ENCODE peak calls at places on chromosomes 11 and 22, in eight cellular contexts. One of them, this sample, is unnamed. For H3K4me1 and H3K9me3, the result is how much of the 10 kb centered on the place peaks cover.

GRCh38 chr11:87265132-87265531 is 227.4 kb downstream of the TMEM135 start:
- DNase-seq in K562: no peak
- DNase-seq in right lobe of liver: no peak
- DNase-seq in IMR-90: peak
- DNase-seq in stomach: no peak
- DNase-seq in HCT116: no peak
- DNase-seq in esophagus squamous epithelium: no peak
- DNase-seq in A549: no peak
- DNase-seq in this sample: no peak

GRCh38 chr11:17734986-17735822 is 623 bp downstream of the KCNC1 start:
- DNase-seq in esophagus squamous epithelium: no peak
- DNase-seq in K562: peak
- DNase-seq in HCT116: no peak
- DNase-seq in A549: peak
- DNase-seq in right lobe of liver: peak
- DNase-seq in IMR-90: peak
- DNase-seq in stomach: peak
- DNase-seq in this sample: no peak

GRCh38 chr11:119573858-119574257 is 150.9 kb upstream of the THY1 start:
- DNase-seq in HCT116: no peak
- DNase-seq in esophagus squamous epithelium: no peak
- DNase-seq in A549: no peak
- DNase-seq in right lobe of liver: no peak
- DNase-seq in IMR-90: no peak
- DNase-seq in stomach: no peak
- DNase-seq in K562: no peak
- DNase-seq in this sample: no peak

GRCh38 chr11:88307749-88308425 is 29.6 kb downstream of the CTSC start:
- DNase-seq in esophagus squamous epithelium: no peak
- DNase-seq in HCT116: no peak
- DNase-seq in A549: no peak
- DNase-seq in K562: no peak
- DNase-seq in IMR-90: no peak
- DNase-seq in right lobe of liver: no peak
- DNase-seq in stomach: no peak
- DNase-seq in this sample: no peak

GRCh38 chr11:64321026-64321425 is 3.1 kb downstream of the PRDX5 start:
- DNase-seq in K562: no peak
- DNase-seq in esophagus squamous epithelium: no peak
- DNase-seq in A549: no peak
- DNase-seq in stomach: no peak
- DNase-seq in right lobe of liver: no peak
- DNase-seq in IMR-90: no peak
- DNase-seq in HCT116: no peak
- DNase-seq in this sample: peak

GRCh38 chr11:96303067-96303466 is 39.9 kb downstream of the MAML2 start:
- DNase-seq in right lobe of liver: no peak
- DNase-seq in esophagus squamous epithelium: no peak
- DNase-seq in HCT116: no peak
- DNase-seq in IMR-90: peak
- DNase-seq in stomach: no peak
- DNase-seq in A549: peak
- DNase-seq in K562: no peak
- DNase-seq in this sample: no peak

GRCh38 chr22:38082986-38083710 is 836 bp downstream of the SLC16A8 start:
- DNase-seq in HCT116: no peak
- DNase-seq in K562: no peak
- DNase-seq in esophagus squamous epithelium: no peak
- DNase-seq in A549: no peak
- DNase-seq in stomach: no peak
- DNase-seq in IMR-90: no peak
- DNase-seq in right lobe of liver: peak
- DNase-seq in this sample: no peak

GRCh38 chr11:16610213-16610737 is 128.2 kb upstream of the C11orf58 start:
- DNase-seq in IMR-90: no peak
- DNase-seq in esophagus squamous epithelium: no peak
- DNase-seq in stomach: no peak
- DNase-seq in HCT116: no peak
- DNase-seq in right lobe of liver: no peak
- DNase-seq in A549: no peak
- DNase-seq in K562: no peak
- DNase-seq in this sample: no peak

GRCh38 chr11:63663809-63664208 is 7.4 kb downstream of the ATL3 start:
- DNase-seq in IMR-90: peak
- DNase-seq in A549: peak
- DNase-seq in HCT116: no peak
- DNase-seq in esophagus squamous epithelium: no peak
- DNase-seq in right lobe of liver: no peak
- DNase-seq in K562: no peak
- DNase-seq in stomach: no peak
- DNase-seq in this sample: no peak

GRCh38 chr11:117199916-117200812 is 994 bp downstream of the TAGLN start:
- DNase-seq in IMR-90: no peak
- DNase-seq in K562: no peak
- DNase-seq in esophagus squamous epithelium: no peak
- DNase-seq in HCT116: no peak
- DNase-seq in A549: no peak
- DNase-seq in right lobe of liver: peak
- DNase-seq in stomach: no peak
- DNase-seq in this sample: no peak

GRCh38 chr11:92298238-92298565 is 73.6 kb downstream of the FAT3 start:
- DNase-seq in esophagus squamous epithelium: no peak
- DNase-seq in A549: no peak
- DNase-seq in right lobe of liver: no peak
- DNase-seq in IMR-90: no peak
- DNase-seq in stomach: no peak
- DNase-seq in K562: no peak
- DNase-seq in HCT116: no peak
- DNase-seq in this sample: no peak

GRCh38 chr11:26286472-26287066 is 45.4 kb upstream of the ANO3 start:
- DNase-seq in IMR-90: peak
- DNase-seq in esophagus squamous epithelium: no peak
- DNase-seq in right lobe of liver: no peak
- DNase-seq in HCT116: no peak
- DNase-seq in K562: no peak
- DNase-seq in A549: peak
- DNase-seq in stomach: no peak
- DNase-seq in this sample: no peak

GRCh38 chr11:103659138-103659734 is 377.2 kb upstream of the DDI1 start:
- DNase-seq in HCT116: peak
- DNase-seq in A549: peak
- DNase-seq in K562: no peak
- DNase-seq in stomach: no peak
- DNase-seq in right lobe of liver: no peak
- DNase-seq in esophagus squamous epithelium: no peak
- DNase-seq in IMR-90: no peak
- DNase-seq in this sample: no peak

GRCh38 chr11:71446942-71447688 is 1.1 kb downstream of the DHCR7 start:
- DNase-seq in HCT116: no peak
- DNase-seq in A549: peak
- DNase-seq in IMR-90: peak
- DNase-seq in stomach: no peak
- DNase-seq in right lobe of liver: peak
- DNase-seq in esophagus squamous epithelium: no peak
- DNase-seq in K562: no peak
- DNase-seq in this sample: no peak

GRCh38 chr11:16603245-16603644 is 135.2 kb upstream of the C11orf58 start:
- DNase-seq in IMR-90: no peak
- DNase-seq in stomach: no peak
- DNase-seq in right lobe of liver: no peak
- DNase-seq in K562: peak
- DNase-seq in HCT116: no peak
- DNase-seq in esophagus squamous epithelium: no peak
- DNase-seq in A549: no peak
- DNase-seq in this sample: no peak

GRCh38 chr11:18392434-18393321 is 1.7 kb upstream of the LDHA start:
- DNase-seq in HCT116: no peak
- DNase-seq in stomach: no peak
- DNase-seq in K562: no peak
- DNase-seq in right lobe of liver: no peak
- DNase-seq in IMR-90: no peak
- DNase-seq in A549: no peak
- DNase-seq in esophagus squamous epithelium: no peak
- DNase-seq in this sample: no peak

GRCh38 chr11:21931436-21932101 is 261.3 kb upstream of the ANO5 start:
- DNase-seq in HCT116: no peak
- DNase-seq in IMR-90: no peak
- DNase-seq in K562: no peak
- DNase-seq in esophagus squamous epithelium: no peak
- DNase-seq in stomach: no peak
- DNase-seq in A549: no peak
- DNase-seq in right lobe of liver: no peak
- DNase-seq in this sample: no peak

GRCh38 chr22:19496324-19496630 is 16.6 kb downstream of the CDC45 start:
- DNase-seq in stomach: no peak
- DNase-seq in right lobe of liver: no peak
- DNase-seq in IMR-90: no peak
- DNase-seq in esophagus squamous epithelium: no peak
- DNase-seq in HCT116: no peak
- DNase-seq in K562: no peak
- DNase-seq in A549: no peak
- DNase-seq in this sample: no peak

GRCh38 chr11:11356842-11357241 is 3.8 kb upstream of the CSNK2A3 start:
- DNase-seq in IMR-90: no peak
- DNase-seq in esophagus squamous epithelium: no peak
- DNase-seq in stomach: no peak
- DNase-seq in HCT116: no peak
- DNase-seq in K562: no peak
- DNase-seq in A549: no peak
- DNase-seq in right lobe of liver: no peak
- DNase-seq in this sample: peak

DNA sequence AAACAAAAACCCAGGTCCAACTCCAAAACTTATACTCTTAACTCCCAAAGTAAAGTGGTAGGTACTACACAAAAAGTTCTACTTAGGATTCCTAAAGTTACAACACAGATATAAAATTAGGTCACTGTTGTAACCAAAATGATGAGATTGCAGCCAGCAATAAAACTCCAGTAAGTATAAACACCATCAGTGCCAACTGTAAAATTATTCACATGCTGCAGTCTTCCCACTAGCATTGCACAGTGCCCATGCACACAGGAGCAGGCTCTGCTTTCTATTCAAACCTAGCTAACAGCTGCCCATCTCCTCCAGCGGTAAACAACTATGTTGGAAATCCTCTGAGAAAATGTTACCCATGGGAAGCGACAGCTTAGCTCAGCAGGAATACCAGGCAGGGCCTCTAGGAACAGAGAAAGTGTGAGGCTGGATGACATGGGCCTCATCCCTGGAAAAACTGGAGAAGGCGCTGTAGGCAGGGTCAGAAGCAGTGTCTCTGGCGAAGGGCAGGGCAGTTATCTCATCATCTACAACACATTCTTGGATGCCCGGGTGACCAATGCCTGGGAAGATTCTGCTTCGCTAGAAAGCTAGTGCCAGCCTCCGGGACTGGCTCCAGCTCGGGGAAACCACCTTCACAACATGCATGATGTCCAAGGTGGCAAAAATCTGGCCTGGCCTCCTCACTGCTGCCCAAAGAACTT is 9.1 kb downstream of the CPT1A start:
- DNase-seq in esophagus squamous epithelium: no peak
- DNase-seq in stomach: peak
- DNase-seq in A549: no peak
- DNase-seq in K562: no peak
- DNase-seq in HCT116: no peak
- DNase-seq in IMR-90: no peak
- DNase-seq in right lobe of liver: peak
- DNase-seq in this sample: no peak
- H3K4me1 ChIP-seq in esophagus squamous epithelium: under half
- H3K4me1 ChIP-seq in stomach: half or more
- H3K4me1 ChIP-seq in A549: under half
- H3K4me1 ChIP-seq in K562: under half
- H3K4me1 ChIP-seq in HCT116: under half
- H3K4me1 ChIP-seq in IMR-90: under half
- H3K4me1 ChIP-seq in right lobe of liver: under half
- H3K4me1 ChIP-seq in this sample: half or more

GRCh38 chr22:25508161-25508560 is 56.3 kb upstream of the GRK3 start:
- DNase-seq in HCT116: no peak
- DNase-seq in K562: no peak
- DNase-seq in esophagus squamous epithelium: no peak
- DNase-seq in A549: no peak
- DNase-seq in stomach: no peak
- DNase-seq in right lobe of liver: no peak
- DNase-seq in IMR-90: no peak
- DNase-seq in this sample: no peak
- TF ChIP-seq POLR2A in HCT116: no peak
- TF ChIP-seq POLR2A in K562: no peak
- TF ChIP-seq POLR2A in esophagus squamous epithelium: no peak
- TF ChIP-seq POLR2A in A549: no peak
- TF ChIP-seq POLR2A in stomach: no peak
- TF ChIP-seq POLR2A in right lobe of liver: no peak
- TF ChIP-seq POLR2A in IMR-90: no peak
- TF ChIP-seq POLR2A in this sample: no peak

GRCh38 chr22:49592780-49593501 is 234.7 kb downstream of the BRD1 start:
- DNase-seq in IMR-90: no peak
- DNase-seq in K562: no peak
- DNase-seq in esophagus squamous epithelium: no peak
- DNase-seq in stomach: no peak
- DNase-seq in right lobe of liver: no peak
- DNase-seq in HCT116: no peak
- DNase-seq in A549: no peak
- DNase-seq in this sample: no peak

GRCh38 chr22:49590851-49591445 is 236.7 kb downstream of the BRD1 start:
- DNase-seq in right lobe of liver: no peak
- DNase-seq in esophagus squamous epithelium: no peak
- DNase-seq in HCT116: no peak
- DNase-seq in stomach: no peak
- DNase-seq in K562: no peak
- DNase-seq in IMR-90: no peak
- DNase-seq in A549: no peak
- DNase-seq in this sample: no peak

GRCh38 chr22:49595465-49596078 is 232.1 kb downstream of the BRD1 start:
- DNase-seq in IMR-90: no peak
- DNase-seq in K562: no peak
- DNase-seq in stomach: no peak
- DNase-seq in HCT116: no peak
- DNase-seq in A549: no peak
- DNase-seq in right lobe of liver: no peak
- DNase-seq in esophagus squamous epithelium: no peak
- DNase-seq in this sample: no peak

GRCh38 chr22:49593509-49593908 is 234.2 kb downstream of the BRD1 start:
- DNase-seq in esophagus squamous epithelium: no peak
- DNase-seq in right lobe of liver: no peak
- DNase-seq in K562: no peak
- DNase-seq in stomach: no peak
- DNase-seq in A549: no peak
- DNase-seq in HCT116: no peak
- DNase-seq in IMR-90: no peak
- DNase-seq in this sample: no peak

GRCh38 chr22:49594078-49594477 is 233.6 kb downstream of the BRD1 start:
- DNase-seq in stomach: no peak
- DNase-seq in HCT116: no peak
- DNase-seq in right lobe of liver: no peak
- DNase-seq in A549: no peak
- DNase-seq in K562: no peak
- DNase-seq in IMR-90: no peak
- DNase-seq in esophagus squamous epithelium: no peak
- DNase-seq in this sample: no peak
- H3K9me3 ChIP-seq in stomach: under half
- H3K9me3 ChIP-seq in HCT116: under half
- H3K9me3 ChIP-seq in right lobe of liver: under half
- H3K9me3 ChIP-seq in A549: under half
- H3K9me3 ChIP-seq in K562: under half
- H3K9me3 ChIP-seq in IMR-90: half or more
- H3K9me3 ChIP-seq in esophagus squamous epithelium: under half
- H3K9me3 ChIP-seq in this sample: under half

GRCh38 chr11:842370-843002 is at the start of the genes POLR2L and TSPAN4:
- DNase-seq in K562: peak
- DNase-seq in A549: peak
- DNase-seq in right lobe of liver: peak
- DNase-seq in stomach: peak
- DNase-seq in HCT116: peak
- DNase-seq in esophagus squamous epithelium: peak
- DNase-seq in IMR-90: peak
- DNase-seq in this sample: no peak
- H3K4me1 ChIP-seq in K562: under half
- H3K4me1 ChIP-seq in A549: half or more
- H3K4me1 ChIP-seq in right lobe of liver: under half
- H3K4me1 ChIP-seq in stomach: half or more
- H3K4me1 ChIP-seq in HCT116: half or more
- H3K4me1 ChIP-seq in esophagus squamous epithelium: under half
- H3K4me1 ChIP-seq in IMR-90: under half
- H3K4me1 ChIP-seq in this sample: half or more

This sample was measured in vagina.